ENCODE peak calls at places on chromosomes 5 and 9, in five cellular contexts. One of them, this sample, is unnamed.

GRCh38 chr5:161152415-161152814 is 300.4 kb upstream of the ATP10B start:
- DNase-seq in dorsolateral prefrontal cortex: no peak
- DNase-seq in MM.1S: no peak
- DNase-seq in CD4-positive, alpha-beta T cell: no peak
- DNase-seq in kidney epithelial cell: no peak
- DNase-seq in this sample: no peak

GRCh38 chr5:15234366-15234765 is 265.6 kb upstream of the FBXL7 start:
- DNase-seq in dorsolateral prefrontal cortex: no peak
- DNase-seq in MM.1S: no peak
- DNase-seq in CD4-positive, alpha-beta T cell: no peak
- DNase-seq in kidney epithelial cell: no peak
- DNase-seq in this sample: no peak

GRCh38 chr5:56430437-56430836 is 197.3 kb upstream of the ANKRD55 start:
- DNase-seq in dorsolateral prefrontal cortex: no peak
- DNase-seq in MM.1S: no peak
- DNase-seq in CD4-positive, alpha-beta T cell: no peak
- DNase-seq in kidney epithelial cell: no peak
- DNase-seq in this sample: no peak

GRCh38 chr5:150625164-150625535 is 15.3 kb upstream of the SYNPO start:
- DNase-seq in dorsolateral prefrontal cortex: no peak
- DNase-seq in MM.1S: no peak
- DNase-seq in CD4-positive, alpha-beta T cell: no peak
- DNase-seq in kidney epithelial cell: no peak
- DNase-seq in this sample: no peak

GRCh38 chr5:154274828-154275185 is 84.3 kb downstream of the GALNT10 start:
- DNase-seq in dorsolateral prefrontal cortex: no peak
- DNase-seq in MM.1S: no peak
- DNase-seq in CD4-positive, alpha-beta T cell: no peak
- DNase-seq in kidney epithelial cell: no peak
- DNase-seq in this sample: no peak

GRCh38 chr9:77856615-77857014 is 175.0 kb downstream of the GNAQ start:
- DNase-seq in dorsolateral prefrontal cortex: no peak
- DNase-seq in MM.1S: no peak
- DNase-seq in CD4-positive, alpha-beta T cell: no peak
- DNase-seq in kidney epithelial cell: no peak
- DNase-seq in this sample: no peak

GRCh38 chr9:123406016-123406415 is 50.0 kb downstream of the CRB2 start:
- DNase-seq in dorsolateral prefrontal cortex: no peak
- DNase-seq in MM.1S: no peak
- DNase-seq in CD4-positive, alpha-beta T cell: no peak
- DNase-seq in kidney epithelial cell: no peak
- DNase-seq in this sample: no peak

GRCh38 chr5:172509405-172509781 is 55.1 kb upstream of the SH3PXD2B start:
- DNase-seq in dorsolateral prefrontal cortex: peak
- DNase-seq in MM.1S: no peak
- DNase-seq in CD4-positive, alpha-beta T cell: no peak
- DNase-seq in kidney epithelial cell: no peak
- DNase-seq in this sample: no peak

GRCh38 chr5:61148516-61148915 is 13.8 kb downstream of the SMIM15 start:
- DNase-seq in dorsolateral prefrontal cortex: no peak
- DNase-seq in MM.1S: no peak
- DNase-seq in CD4-positive, alpha-beta T cell: no peak
- DNase-seq in kidney epithelial cell: no peak
- DNase-seq in this sample: no peak

GRCh38 chr5:122144236-122144635 is 14.9 kb downstream of the ZNF474 start:
- DNase-seq in dorsolateral prefrontal cortex: no peak
- DNase-seq in MM.1S: no peak
- DNase-seq in CD4-positive, alpha-beta T cell: no peak
- DNase-seq in kidney epithelial cell: no peak
- DNase-seq in this sample: no peak

GRCh38 chr9:95167998-95168397 is 149.5 kb downstream of the FANCC start:
- DNase-seq in dorsolateral prefrontal cortex: no peak
- DNase-seq in MM.1S: peak
- DNase-seq in CD4-positive, alpha-beta T cell: peak
- DNase-seq in kidney epithelial cell: peak
- DNase-seq in this sample: peak

GRCh38 chr5:123180178-123180577 is 91.1 kb downstream of the PRDM6 start:
- DNase-seq in dorsolateral prefrontal cortex: no peak
- DNase-seq in MM.1S: no peak
- DNase-seq in CD4-positive, alpha-beta T cell: no peak
- DNase-seq in kidney epithelial cell: no peak
- DNase-seq in this sample: no peak

GRCh38 chr9:131651160-131651559 is 88.7 kb downstream of the RAPGEF1 start:
- DNase-seq in dorsolateral prefrontal cortex: no peak
- DNase-seq in MM.1S: no peak
- DNase-seq in CD4-positive, alpha-beta T cell: no peak
- DNase-seq in kidney epithelial cell: no peak
- DNase-seq in this sample: no peak

GRCh38 chr9:134360897-134361296 is 34.6 kb downstream of the RXRA start:
- DNase-seq in dorsolateral prefrontal cortex: no peak
- DNase-seq in MM.1S: no peak
- DNase-seq in CD4-positive, alpha-beta T cell: no peak
- DNase-seq in kidney epithelial cell: no peak
- DNase-seq in this sample: peak

GRCh38 chr5:15783734-15784133 is 283.8 kb downstream of the FBXL7 start:
- DNase-seq in dorsolateral prefrontal cortex: no peak
- DNase-seq in MM.1S: no peak
- DNase-seq in CD4-positive, alpha-beta T cell: no peak
- DNase-seq in kidney epithelial cell: no peak
- DNase-seq in this sample: no peak

GRCh38 chr5:45643051-45643450 is 53.1 kb downstream of the HCN1 start:
- DNase-seq in dorsolateral prefrontal cortex: no peak
- DNase-seq in MM.1S: no peak
- DNase-seq in CD4-positive, alpha-beta T cell: no peak
- DNase-seq in kidney epithelial cell: no peak
- DNase-seq in this sample: no peak

GRCh38 chr5:149063017-149063687 is at the start of gene SH3TC2:
- DNase-seq in dorsolateral prefrontal cortex: peak
- DNase-seq in MM.1S: no peak
- DNase-seq in CD4-positive, alpha-beta T cell: no peak
- DNase-seq in kidney epithelial cell: no peak
- DNase-seq in this sample: peak

DNA sequence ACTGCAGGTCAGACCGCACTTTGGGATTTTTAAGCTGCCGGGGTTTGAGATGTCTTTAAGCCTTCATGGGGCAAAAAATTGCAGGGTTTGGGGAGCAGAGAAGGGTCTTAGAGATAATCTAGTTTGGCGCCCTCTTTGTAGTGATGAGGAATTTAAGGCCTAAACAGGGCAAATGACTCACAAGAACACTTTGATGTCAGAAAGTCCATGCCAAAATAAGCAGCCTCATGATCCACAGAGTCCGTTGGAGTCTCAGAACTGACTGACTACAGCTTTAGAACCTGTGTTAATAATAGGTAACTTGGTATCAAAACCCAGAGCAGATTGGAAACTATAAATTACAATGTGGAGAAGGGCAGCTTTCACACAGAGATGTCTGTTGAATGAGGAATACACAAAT is 35.9 kb upstream of the PTGS1 start:
- DNase-seq in dorsolateral prefrontal cortex: no peak
- DNase-seq in MM.1S: no peak
- DNase-seq in CD4-positive, alpha-beta T cell: no peak
- DNase-seq in kidney epithelial cell: no peak
- DNase-seq in this sample: peak
- TF ChIP-seq CTCF in dorsolateral prefrontal cortex: no peak
- TF ChIP-seq CTCF in MM.1S: no peak
- TF ChIP-seq CTCF in CD4-positive, alpha-beta T cell: no peak
- TF ChIP-seq CTCF in kidney epithelial cell: no peak
- TF ChIP-seq CTCF in this sample: no peak

DNA sequence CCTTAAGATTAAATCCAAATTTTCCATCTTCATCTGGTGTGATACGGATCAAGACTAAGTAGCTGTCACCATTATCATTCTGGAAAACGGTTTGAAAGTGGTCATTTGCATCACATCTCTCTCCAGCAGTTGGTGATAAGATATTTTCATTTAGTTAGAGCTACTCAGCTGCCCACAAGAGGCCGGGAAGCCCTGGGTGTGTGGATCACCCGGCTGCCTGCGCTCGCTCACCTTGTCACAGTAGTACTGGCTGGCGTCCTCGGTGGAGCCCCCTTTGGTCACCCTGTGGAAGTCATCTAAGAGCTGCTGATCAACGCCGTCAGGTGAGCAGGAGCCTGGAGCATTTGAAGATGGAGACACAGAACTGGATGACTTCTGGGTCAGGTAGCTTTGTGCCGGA is 88.1 kb downstream of the PTPN3 start:
- DNase-seq in dorsolateral prefrontal cortex: no peak
- DNase-seq in MM.1S: no peak
- DNase-seq in CD4-positive, alpha-beta T cell: no peak
- DNase-seq in kidney epithelial cell: no peak
- DNase-seq in this sample: no peak
- TF ChIP-seq CTCF in dorsolateral prefrontal cortex: no peak
- TF ChIP-seq CTCF in MM.1S: no peak
- TF ChIP-seq CTCF in CD4-positive, alpha-beta T cell: no peak
- TF ChIP-seq CTCF in kidney epithelial cell: peak
- TF ChIP-seq CTCF in this sample: peak

GRCh38 chr5:104800440-104801048 is 1238.0 kb upstream of the NUDT12 start:
- DNase-seq in dorsolateral prefrontal cortex: no peak
- DNase-seq in MM.1S: peak
- DNase-seq in CD4-positive, alpha-beta T cell: no peak
- DNase-seq in kidney epithelial cell: no peak
- DNase-seq in this sample: no peak
- TF ChIP-seq CTCF in dorsolateral prefrontal cortex: no peak
- TF ChIP-seq CTCF in MM.1S: peak
- TF ChIP-seq CTCF in CD4-positive, alpha-beta T cell: no peak
- TF ChIP-seq CTCF in kidney epithelial cell: no peak
- TF ChIP-seq CTCF in this sample: peak

DNA sequence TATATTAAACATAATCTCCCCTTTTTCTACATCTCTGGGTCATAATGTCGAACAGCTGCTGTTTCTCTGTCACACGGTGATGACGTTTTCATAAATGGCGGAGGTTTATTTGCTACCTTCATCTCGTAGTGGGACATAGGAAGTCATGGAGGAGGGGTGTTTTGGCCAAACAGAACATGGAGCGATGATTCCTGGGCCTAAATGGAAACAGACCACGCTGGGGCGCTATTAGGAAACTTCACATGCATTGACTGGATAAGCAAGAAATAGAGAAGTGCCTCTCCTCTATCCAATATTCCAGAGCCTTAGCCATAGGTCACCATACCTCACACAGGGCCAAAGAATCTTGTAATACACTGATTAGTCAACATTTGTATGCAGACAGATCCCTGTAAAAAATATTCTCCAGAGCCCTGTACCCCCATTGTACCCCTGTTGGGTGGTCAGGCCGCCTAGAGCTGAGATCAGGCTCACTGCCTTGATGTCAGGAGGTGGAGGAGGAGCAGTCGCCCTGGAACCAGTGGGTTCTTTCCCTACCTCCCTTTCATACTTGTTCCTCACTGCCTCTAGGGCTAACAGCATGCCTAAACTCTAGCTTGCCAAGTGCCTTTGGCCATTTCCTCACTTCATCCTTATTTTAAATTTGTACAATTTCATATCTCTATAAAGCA is 77.8 kb upstream of the SPIN1 start:
- DNase-seq in dorsolateral prefrontal cortex: no peak
- DNase-seq in MM.1S: no peak
- DNase-seq in CD4-positive, alpha-beta T cell: no peak
- DNase-seq in kidney epithelial cell: no peak
- DNase-seq in this sample: peak
- TF ChIP-seq CTCF in dorsolateral prefrontal cortex: no peak
- TF ChIP-seq CTCF in MM.1S: no peak
- TF ChIP-seq CTCF in CD4-positive, alpha-beta T cell: no peak
- TF ChIP-seq CTCF in kidney epithelial cell: no peak
- TF ChIP-seq CTCF in this sample: no peak

GRCh38 chr5:32523625-32524024 is 61.7 kb upstream of the SUB1 start:
- DNase-seq in dorsolateral prefrontal cortex: no peak
- DNase-seq in MM.1S: no peak
- DNase-seq in CD4-positive, alpha-beta T cell: no peak
- DNase-seq in kidney epithelial cell: no peak
- DNase-seq in this sample: no peak
- TF ChIP-seq CTCF in dorsolateral prefrontal cortex: no peak
- TF ChIP-seq CTCF in MM.1S: peak
- TF ChIP-seq CTCF in CD4-positive, alpha-beta T cell: no peak
- TF ChIP-seq CTCF in kidney epithelial cell: no peak
- TF ChIP-seq CTCF in this sample: no peak

GRCh38 chr9:122347348-122348287 is 23.2 kb upstream of the PTGS1 start:
- DNase-seq in dorsolateral prefrontal cortex: no peak
- DNase-seq in MM.1S: no peak
- DNase-seq in CD4-positive, alpha-beta T cell: no peak
- DNase-seq in kidney epithelial cell: no peak
- DNase-seq in this sample: peak
- TF ChIP-seq CTCF in dorsolateral prefrontal cortex: no peak
- TF ChIP-seq CTCF in MM.1S: no peak
- TF ChIP-seq CTCF in CD4-positive, alpha-beta T cell: no peak
- TF ChIP-seq CTCF in kidney epithelial cell: no peak
- TF ChIP-seq CTCF in this sample: peak

GRCh38 chr5:141192110-141192725 is at the start of gene PCDHB10:
- DNase-seq in dorsolateral prefrontal cortex: no peak
- DNase-seq in MM.1S: peak
- DNase-seq in CD4-positive, alpha-beta T cell: no peak
- DNase-seq in kidney epithelial cell: no peak
- DNase-seq in this sample: peak

GRCh38 chr5:141182248-141182647 is at the start of gene PCDHB16:
- DNase-seq in dorsolateral prefrontal cortex: no peak
- DNase-seq in MM.1S: no peak
- DNase-seq in CD4-positive, alpha-beta T cell: no peak
- DNase-seq in kidney epithelial cell: no peak
- DNase-seq in this sample: peak

DNA sequence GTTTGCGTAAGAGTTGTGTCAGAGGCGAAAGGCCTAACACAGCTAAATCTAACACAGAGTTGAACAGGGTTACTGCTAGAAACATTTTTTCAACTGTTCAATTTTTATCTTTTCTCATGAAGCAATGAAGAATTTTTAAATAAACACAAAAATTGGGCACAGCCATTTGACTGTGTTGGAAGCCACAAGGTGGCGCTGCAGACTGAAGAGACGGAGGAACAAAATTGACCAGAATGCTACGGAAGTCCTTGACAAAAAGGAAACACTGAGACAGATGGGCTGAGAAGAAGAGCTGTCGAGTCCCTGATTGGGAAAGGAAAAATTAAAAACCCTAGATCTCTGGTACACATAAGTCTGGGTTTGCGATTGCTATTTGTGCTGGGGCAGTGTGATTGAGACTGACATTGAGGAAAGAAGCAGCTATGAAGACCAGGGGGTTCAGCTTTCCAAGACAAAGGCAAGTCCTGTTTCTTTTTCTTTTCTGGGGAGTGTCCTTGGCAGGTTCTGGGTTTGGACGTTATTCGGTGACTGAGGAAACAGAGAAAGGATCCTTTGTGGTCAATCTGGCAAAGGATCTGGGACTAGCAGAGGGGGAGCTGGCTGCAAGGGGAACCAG is at the start of gene PCDHB9:
- DNase-seq in dorsolateral prefrontal cortex: no peak
- DNase-seq in MM.1S: peak
- DNase-seq in CD4-positive, alpha-beta T cell: peak
- DNase-seq in kidney epithelial cell: no peak
- DNase-seq in this sample: peak
- TF ChIP-seq CTCF in dorsolateral prefrontal cortex: peak
- TF ChIP-seq CTCF in MM.1S: peak
- TF ChIP-seq CTCF in CD4-positive, alpha-beta T cell: peak
- TF ChIP-seq CTCF in kidney epithelial cell: peak
- TF ChIP-seq CTCF in this sample: peak